ENCODE peak calls at places on chromosomes 7 and 10, in four cellular contexts. R is GM13976, W is HTR-8/SVneo, H is H54. C is an unnamed sample.

GRCh38 chr7:16668049-16668858 is 22.3 kb downstream of the BZW2 start:
- DNase-seq in R (no peak), W (peak), H (peak), C (no peak)

GRCh38 chr10:99621454-99622246 is 1.4 kb upstream of the SLC25A28 start:
- DNase-seq in R (no peak), W (no peak), H (no peak), C (peak)

GRCh38 chr10:45373783-45374450 is at the start of gene ALOX5:
- DNase-seq in R (peak), W (no peak), H (no peak), C (peak)

GRCh38 chr7:128705891-128706333 is 33.2 kb upstream of the CALU start:
- DNase-seq in R (no peak), W (no peak), H (no peak), C (no peak)

GRCh38 chr10:103528551-103528950 is 35.0 kb downstream of the NEURL1 start:
- DNase-seq in R (no peak), W (no peak), H (no peak), C (no peak)

GRCh38 chr7:76381814-76382213 is 23.0 kb upstream of the YWHAG start:
- DNase-seq in R (no peak), W (no peak), H (no peak), C (no peak)

GRCh38 chr7:50329775-50330174 is 25.3 kb downstream of the IKZF1 start:
- DNase-seq in R (no peak), W (no peak), H (no peak), C (no peak)

GRCh38 chr10:70602665-70603438 is at the start of gene PRF1:
- DNase-seq in R (no peak), W (no peak), H (no peak), C (peak)

GRCh38 chr10:118812393-118812740 is 57.6 kb upstream of the CACUL1 start:
- DNase-seq in R (no peak), W (no peak), H (no peak), C (no peak)

GRCh38 chr10:129888784-129889616 is 75.1 kb downstream of the EBF3 start:
- DNase-seq in R (peak), W (peak), H (peak), C (peak)

GRCh38 chr7:94396606-94397005 is 1.9 kb downstream of the COL1A2 start:
- DNase-seq in R (no peak), W (no peak), H (no peak), C (no peak)

GRCh38 chr10:93514496-93514895 is 18.1 kb downstream of the CEP55 start:
- DNase-seq in R (no peak), W (no peak), H (no peak), C (no peak)

GRCh38 chr10:1120146-1120695 is 64.0 kb downstream of the WDR37 start:
- DNase-seq in R (no peak), W (no peak), H (no peak), C (peak)

GRCh38 chr10:76080991-76081390 is 649.6 kb downstream of the LRMDA start:
- DNase-seq in R (no peak), W (no peak), H (peak), C (no peak)

GRCh38 chr7:16921644-16922257 is 40.0 kb upstream of the AGR3 start:
- DNase-seq in R (no peak), W (no peak), H (no peak), C (no peak)